ENCODE peak calls at places on chromosomes 13 and 19, in eight cellular contexts. V is cardiac muscle cell; T is naive thymus-derived CD4-positive, alpha-beta T cell; Y is aorta; H is nephron progenitor cell; F is stimulated activated CD4-positive, alpha-beta T cell treated with anti-CD3 and anti-CD28 coated beads, Interleukin-1b, Interleukin-23, amount 100 ng/mL, for 24 hours; U is colonic mucosa; J is tibial artery. I is an unnamed sample.
A peak's percentile ranks its signal among the peaks of the same experiment; 100 is the strongest.

GRCh38 chr13:111213964-111214726 is 99.0 kb downstream of the ARHGEF7 start:
- DNase-seq in F (no peak), J (no peak), T (no peak), H (no peak), Y (no peak), U (no peak), V (no peak), I (no peak)

GRCh38 chr13:95300625-95301134 is 571 bp downstream of the ABCC4 start:
- DNase-seq in J (peak; percentile 69), Y (peak; percentile 63), V (peak; percentile 38), T (no peak), H (peak; percentile 63), F (peak; percentile 12), U (peak; percentile 61), I (no peak)

GRCh38 chr13:40187324-40187795 is 479.1 kb downstream of the FOXO1 start:
- DNase-seq in F (no peak), Y (no peak), T (peak; percentile 91), H (no peak), J (no peak), V (no peak), U (no peak), I (no peak)

GRCh38 chr19:47615714-47616113 is 6.8 kb downstream of the BICRA start:
- DNase-seq in Y (no peak), T (no peak), J (no peak), V (no peak), U (no peak), F (no peak), H (no peak), I (no peak)

GRCh38 chr19:54096642-54097106 is 3.9 kb downstream of the OSCAR start:
- DNase-seq in Y (peak; percentile 61), H (no peak), T (no peak), J (no peak), U (no peak), F (no peak), V (peak; percentile 60), I (no peak)

GRCh38 chr13:77699059-77699680 is 1.7 kb downstream of the SLAIN1 start:
- DNase-seq in Y (no peak), H (no peak), F (no peak), V (no peak), J (no peak), U (no peak), T (no peak), I (no peak)

GRCh38 chr19:57002195-57002601 is 117.6 kb upstream of the USP29 start:
- DNase-seq in U (no peak), T (no peak), H (no peak), V (no peak), F (no peak), J (no peak), Y (no peak), I (no peak)

GRCh38 chr13:25046274-25046984 is 49.5 kb upstream of the PABPC3 start:
- DNase-seq in F (no peak), Y (no peak), U (no peak), T (no peak), V (no peak), H (peak; percentile 51), J (no peak), I (no peak)

GRCh38 chr13:98738213-98738612 is 14.3 kb downstream of the SLC15A1 start:
- DNase-seq in T (no peak), V (no peak), Y (no peak), J (no peak), U (no peak), H (no peak), F (no peak), I (no peak)

GRCh38 chr13:114092468-114092867 is 40.0 kb downstream of the RASA3 start:
- DNase-seq in U (no peak), F (no peak), H (no peak), Y (no peak), J (no peak), V (no peak), T (no peak), I (no peak)

GRCh38 chr19:1762243-1763140 is 9.2 kb downstream of the ONECUT3 start:
- DNase-seq in F (no peak), V (no peak), T (no peak), J (no peak), Y (no peak), H (no peak), U (no peak), I (no peak)

GRCh38 chr19:48813123-48813911 is 2.5 kb upstream of the BCAT2 start:
- DNase-seq in T (no peak), F (no peak), U (no peak), J (no peak), Y (no peak), V (no peak), H (no peak), I (no peak)

GRCh38 chr19:1169921-1170885 is 3.9 kb downstream of the SBNO2 start:
- DNase-seq in J (no peak), T (no peak), Y (no peak), H (no peak), F (no peak), U (no peak), V (peak; percentile 53), I (no peak)

GRCh38 chr13:23621316-23621645 is 51.1 kb downstream of the TNFRSF19 start:
- DNase-seq in Y (no peak), H (no peak), V (no peak), T (no peak), U (no peak), J (no peak), F (no peak), I (peak; percentile 50)

GRCh38 chr19:20359933-20360720 is 193.1 kb downstream of the ZNF486 start:
- DNase-seq in U (no peak), T (no peak), J (no peak), V (no peak), F (no peak), H (no peak), Y (no peak), I (no peak)

GRCh38 chr19:41870401-41870873 is 6.6 kb upstream of the CD79A start:
- DNase-seq in V (peak; percentile 60), Y (no peak), H (no peak), U (no peak), F (no peak), T (no peak), J (no peak), I (no peak)

GRCh38 chr13:33073338-33073737 is 57.1 kb downstream of the KL start:
- DNase-seq in F (no peak), H (no peak), Y (no peak), U (no peak), V (no peak), J (no peak), T (no peak), I (no peak)

GRCh38 chr13:28055362-28055761 is 45.0 kb downstream of the FLT3 start:
- DNase-seq in H (no peak), Y (no peak), T (no peak), J (no peak), V (no peak), F (no peak), U (no peak), I (no peak)

GRCh38 chr13:107025991-107026390 is 458.1 kb upstream of the ARGLU1 start:
- DNase-seq in J (peak; percentile 92), H (no peak), V (peak; percentile 45), F (no peak), U (no peak), T (no peak), Y (peak; percentile 90), I (no peak)

GRCh38 chr19:11191934-11192333 is 5.4 kb downstream of the KANK2 start:
- DNase-seq in F (no peak), H (no peak), V (no peak), U (no peak), T (no peak), Y (no peak), J (no peak), I (no peak)

GRCh38 chr13:79765331-79765730 is 284.4 kb downstream of the NDFIP2 start:
- DNase-seq in Y (no peak), U (no peak), T (no peak), F (no peak), J (no peak), H (no peak), V (no peak), I (no peak)

GRCh38 chr19:5308471-5309437 is 31.9 kb downstream of the PTPRS start:
- DNase-seq in J (peak; percentile 92), F (no peak), U (peak; percentile 39), Y (peak; percentile 86), V (peak; percentile 94), H (no peak), T (no peak), I (peak; percentile 89)

GRCh38 chr19:53577968-53578367 is 40.0 kb downstream of the ZNF331 start:
- DNase-seq in Y (no peak), V (no peak), H (no peak), F (no peak), T (no peak), U (no peak), J (peak; percentile 44), I (no peak)

GRCh38 chr13:72689181-72689696 is 38.2 kb downstream of the MZT1 start:
- DNase-seq in T (no peak), F (no peak), U (no peak), J (no peak), Y (no peak), V (no peak), H (no peak), I (no peak)

GRCh38 chr13:52141299-52141698 is 12.4 kb upstream of the NEK5 start:
- DNase-seq in Y (no peak), H (no peak), J (no peak), V (no peak), U (no peak), T (no peak), F (no peak), I (no peak)

GRCh38 chr13:31761951-31762350 is 22.6 kb downstream of the RXFP2 start:
- DNase-seq in U (no peak), H (no peak), F (no peak), T (no peak), J (no peak), Y (no peak), V (no peak), I (no peak)

GRCh38 chr13:26561636-26562537 is 4.4 kb downstream of the WASF3 start:
- DNase-seq in Y (no peak), J (no peak), F (no peak), U (no peak), V (peak; percentile 70), H (no peak), T (no peak), I (no peak)

GRCh38 chr13:107941345-107942029 is 273.8 kb downstream of the LIG4 start:
- DNase-seq in T (no peak), V (no peak), Y (no peak), J (no peak), U (no peak), H (no peak), F (no peak), I (no peak)

GRCh38 chr19:44228318-44228717 is 16.0 kb downstream of the ZNF227 start:
- DNase-seq in J (no peak), H (no peak), F (no peak), Y (no peak), U (no peak), T (no peak), V (no peak), I (no peak)

GRCh38 chr13:21240586-21240985 is 64.1 kb downstream of the MRPL57 start:
- DNase-seq in V (peak; percentile 59), J (no peak), U (no peak), T (no peak), Y (no peak), H (no peak), F (no peak), I (no peak)